ENCODE peak calls at places on chromosomes 12 and 14, in eight cellular contexts. One of them, this sample, is unnamed.
A peak's percentile ranks its signal among the peaks of the same experiment; 100 is the strongest.

GRCh38 chr14:59474172-59474571 is 9.0 kb upstream of the GPR135 start:
- DNase-seq in cardiac fibroblast: peak; percentile 65
- DNase-seq in psoas muscle: no peak
- DNase-seq in CD8-positive, alpha-beta T cell: no peak
- DNase-seq in choroid plexus epithelial cell: peak; percentile 85
- DNase-seq in dorsolateral prefrontal cortex: no peak
- DNase-seq in epithelial cell of esophagus: no peak
- DNase-seq in HFF-Myc: no peak
- DNase-seq in this sample: no peak

GRCh38 chr12:98745578-98746391 is 100.7 kb downstream of the APAF1 start:
- DNase-seq in psoas muscle: no peak
- DNase-seq in CD8-positive, alpha-beta T cell: no peak
- DNase-seq in epithelial cell of esophagus: peak; percentile 13
- DNase-seq in choroid plexus epithelial cell: peak; percentile 36
- DNase-seq in HFF-Myc: no peak
- DNase-seq in dorsolateral prefrontal cortex: no peak
- DNase-seq in cardiac fibroblast: peak; percentile 33
- DNase-seq in this sample: no peak

GRCh38 chr14:79613625-79614024 is 597.7 kb downstream of the DIO2 start:
- DNase-seq in HFF-Myc: no peak
- DNase-seq in choroid plexus epithelial cell: no peak
- DNase-seq in psoas muscle: no peak
- DNase-seq in cardiac fibroblast: no peak
- DNase-seq in epithelial cell of esophagus: no peak
- DNase-seq in dorsolateral prefrontal cortex: no peak
- DNase-seq in CD8-positive, alpha-beta T cell: no peak
- DNase-seq in this sample: no peak

GRCh38 chr14:32967421-32967820 is 28.7 kb downstream of the NPAS3 start:
- DNase-seq in CD8-positive, alpha-beta T cell: no peak
- DNase-seq in cardiac fibroblast: no peak
- DNase-seq in choroid plexus epithelial cell: no peak
- DNase-seq in psoas muscle: no peak
- DNase-seq in epithelial cell of esophagus: no peak
- DNase-seq in dorsolateral prefrontal cortex: no peak
- DNase-seq in HFF-Myc: no peak
- DNase-seq in this sample: no peak

GRCh38 chr12:32211769-32212156 is 105.1 kb downstream of the BICD1 start:
- DNase-seq in epithelial cell of esophagus: no peak
- DNase-seq in dorsolateral prefrontal cortex: no peak
- DNase-seq in CD8-positive, alpha-beta T cell: no peak
- DNase-seq in choroid plexus epithelial cell: no peak
- DNase-seq in psoas muscle: no peak
- DNase-seq in HFF-Myc: no peak
- DNase-seq in cardiac fibroblast: no peak
- DNase-seq in this sample: no peak

GRCh38 chr14:24013654-24014514 is 25.2 kb downstream of the DHRS4L2 start:
- DNase-seq in HFF-Myc: peak; percentile 47
- DNase-seq in CD8-positive, alpha-beta T cell: peak; percentile 29
- DNase-seq in psoas muscle: no peak
- DNase-seq in cardiac fibroblast: peak; percentile 77
- DNase-seq in choroid plexus epithelial cell: peak; percentile 83
- DNase-seq in dorsolateral prefrontal cortex: no peak
- DNase-seq in epithelial cell of esophagus: peak; percentile 78
- DNase-seq in this sample: peak; percentile 59

GRCh38 chr12:49893753-49894752 is 9.6 kb downstream of the FAIM2 start:
- DNase-seq in dorsolateral prefrontal cortex: no peak
- DNase-seq in cardiac fibroblast: peak; percentile 44
- DNase-seq in CD8-positive, alpha-beta T cell: no peak
- DNase-seq in HFF-Myc: no peak
- DNase-seq in psoas muscle: no peak
- DNase-seq in choroid plexus epithelial cell: peak; percentile 31
- DNase-seq in epithelial cell of esophagus: peak; percentile 84
- DNase-seq in this sample: no peak

GRCh38 chr12:107560194-107560905 is 125.2 kb upstream of the PWP1 start:
- DNase-seq in cardiac fibroblast: no peak
- DNase-seq in CD8-positive, alpha-beta T cell: no peak
- DNase-seq in epithelial cell of esophagus: peak; percentile 10
- DNase-seq in choroid plexus epithelial cell: no peak
- DNase-seq in HFF-Myc: no peak
- DNase-seq in dorsolateral prefrontal cortex: no peak
- DNase-seq in psoas muscle: no peak
- DNase-seq in this sample: no peak

GRCh38 chr14:32934891-32935633 is 3.6 kb upstream of the NPAS3 start:
- DNase-seq in CD8-positive, alpha-beta T cell: no peak
- DNase-seq in HFF-Myc: no peak
- DNase-seq in dorsolateral prefrontal cortex: no peak
- DNase-seq in cardiac fibroblast: no peak
- DNase-seq in psoas muscle: no peak
- DNase-seq in epithelial cell of esophagus: no peak
- DNase-seq in choroid plexus epithelial cell: peak; percentile 9
- DNase-seq in this sample: no peak

GRCh38 chr14:21026251-21026987 is 1.6 kb upstream of the NDRG2 start:
- DNase-seq in HFF-Myc: no peak
- DNase-seq in CD8-positive, alpha-beta T cell: no peak
- DNase-seq in epithelial cell of esophagus: no peak
- DNase-seq in dorsolateral prefrontal cortex: peak; percentile 81
- DNase-seq in psoas muscle: peak; percentile 31
- DNase-seq in choroid plexus epithelial cell: no peak
- DNase-seq in cardiac fibroblast: no peak
- DNase-seq in this sample: no peak

GRCh38 chr14:26448181-26448855 is 149.5 kb downstream of the NOVA1 start:
- DNase-seq in dorsolateral prefrontal cortex: no peak
- DNase-seq in CD8-positive, alpha-beta T cell: no peak
- DNase-seq in cardiac fibroblast: no peak
- DNase-seq in choroid plexus epithelial cell: no peak
- DNase-seq in epithelial cell of esophagus: no peak
- DNase-seq in psoas muscle: no peak
- DNase-seq in HFF-Myc: no peak
- DNase-seq in this sample: no peak

GRCh38 chr14:22487941-22488340 is 101.1 kb downstream of the DAD1 start:
- DNase-seq in cardiac fibroblast: no peak
- DNase-seq in dorsolateral prefrontal cortex: no peak
- DNase-seq in psoas muscle: no peak
- DNase-seq in choroid plexus epithelial cell: no peak
- DNase-seq in epithelial cell of esophagus: no peak
- DNase-seq in CD8-positive, alpha-beta T cell: no peak
- DNase-seq in HFF-Myc: no peak
- DNase-seq in this sample: no peak

GRCh38 chr14:87489196-87489819 is 503.7 kb downstream of the GALC start:
- DNase-seq in HFF-Myc: no peak
- DNase-seq in CD8-positive, alpha-beta T cell: no peak
- DNase-seq in psoas muscle: no peak
- DNase-seq in choroid plexus epithelial cell: no peak
- DNase-seq in cardiac fibroblast: no peak
- DNase-seq in epithelial cell of esophagus: no peak
- DNase-seq in dorsolateral prefrontal cortex: no peak
- DNase-seq in this sample: no peak

GRCh38 chr14:87492556-87492955 is 500.4 kb downstream of the GALC start:
- DNase-seq in epithelial cell of esophagus: no peak
- DNase-seq in CD8-positive, alpha-beta T cell: no peak
- DNase-seq in HFF-Myc: no peak
- DNase-seq in dorsolateral prefrontal cortex: no peak
- DNase-seq in psoas muscle: no peak
- DNase-seq in cardiac fibroblast: no peak
- DNase-seq in choroid plexus epithelial cell: no peak
- DNase-seq in this sample: no peak

GRCh38 chr14:87497301-87497700 is 495.7 kb downstream of the GALC start:
- DNase-seq in cardiac fibroblast: no peak
- DNase-seq in psoas muscle: no peak
- DNase-seq in HFF-Myc: no peak
- DNase-seq in epithelial cell of esophagus: no peak
- DNase-seq in choroid plexus epithelial cell: no peak
- DNase-seq in CD8-positive, alpha-beta T cell: no peak
- DNase-seq in dorsolateral prefrontal cortex: no peak
- DNase-seq in this sample: no peak

GRCh38 chr14:87494010-87494409 is 499.0 kb downstream of the GALC start:
- DNase-seq in CD8-positive, alpha-beta T cell: no peak
- DNase-seq in HFF-Myc: no peak
- DNase-seq in psoas muscle: no peak
- DNase-seq in choroid plexus epithelial cell: no peak
- DNase-seq in cardiac fibroblast: no peak
- DNase-seq in epithelial cell of esophagus: peak; percentile 34
- DNase-seq in dorsolateral prefrontal cortex: no peak
- DNase-seq in this sample: no peak

GRCh38 chr14:87491816-87492215 is 501.2 kb downstream of the GALC start:
- DNase-seq in HFF-Myc: no peak
- DNase-seq in epithelial cell of esophagus: peak; percentile 91
- DNase-seq in cardiac fibroblast: no peak
- DNase-seq in CD8-positive, alpha-beta T cell: no peak
- DNase-seq in choroid plexus epithelial cell: no peak
- DNase-seq in psoas muscle: no peak
- DNase-seq in dorsolateral prefrontal cortex: no peak
- DNase-seq in this sample: no peak
- H3K4me3 ChIP-seq in HFF-Myc: no peak overlapping the region
- H3K4me3 ChIP-seq in epithelial cell of esophagus: no peak overlapping the region
- H3K4me3 ChIP-seq in cardiac fibroblast: no peak overlapping the region
- H3K4me3 ChIP-seq in CD8-positive, alpha-beta T cell: no peak overlapping the region
- H3K4me3 ChIP-seq in choroid plexus epithelial cell: no peak overlapping the region
- H3K4me3 ChIP-seq in psoas muscle: no peak overlapping the region
- H3K4me3 ChIP-seq in dorsolateral prefrontal cortex: no peak overlapping the region
- H3K4me3 ChIP-seq in this sample: no peak overlapping the region

GRCh38 chr14:77181603-77182437 is at the start of gene TMEM63C:
- DNase-seq in HFF-Myc: no peak
- DNase-seq in choroid plexus epithelial cell: peak; percentile 28
- DNase-seq in cardiac fibroblast: peak; percentile 5
- DNase-seq in psoas muscle: no peak
- DNase-seq in CD8-positive, alpha-beta T cell: peak; percentile 29
- DNase-seq in dorsolateral prefrontal cortex: peak; percentile 73
- DNase-seq in epithelial cell of esophagus: peak; percentile 83
- DNase-seq in this sample: peak; percentile 16
- TF ChIP-seq CTCF in HFF-Myc: no peak
- TF ChIP-seq CTCF in choroid plexus epithelial cell: no peak
- TF ChIP-seq CTCF in cardiac fibroblast: no peak
- TF ChIP-seq CTCF in psoas muscle: no peak
- TF ChIP-seq CTCF in CD8-positive, alpha-beta T cell: no peak
- TF ChIP-seq CTCF in dorsolateral prefrontal cortex: no peak
- TF ChIP-seq CTCF in epithelial cell of esophagus: no peak
- TF ChIP-seq CTCF in this sample: no peak

GRCh38 chr14:95318399-95318834 is 1.3 kb downstream of the CLMN start:
- DNase-seq in CD8-positive, alpha-beta T cell: no peak
- DNase-seq in choroid plexus epithelial cell: no peak
- DNase-seq in cardiac fibroblast: no peak
- DNase-seq in epithelial cell of esophagus: no peak
- DNase-seq in HFF-Myc: no peak
- DNase-seq in dorsolateral prefrontal cortex: no peak
- DNase-seq in psoas muscle: no peak
- DNase-seq in this sample: no peak

GRCh38 chr14:95319312-95320075 is at the start of gene CLMN:
- DNase-seq in epithelial cell of esophagus: peak; percentile 49
- DNase-seq in CD8-positive, alpha-beta T cell: peak; percentile 4
- DNase-seq in dorsolateral prefrontal cortex: no peak
- DNase-seq in choroid plexus epithelial cell: peak; percentile 28
- DNase-seq in psoas muscle: peak; percentile 43
- DNase-seq in cardiac fibroblast: peak; percentile 25
- DNase-seq in HFF-Myc: no peak
- DNase-seq in this sample: no peak

GRCh38 chr14:95316826-95317225 is 2.9 kb downstream of the CLMN start:
- DNase-seq in epithelial cell of esophagus: no peak
- DNase-seq in choroid plexus epithelial cell: no peak
- DNase-seq in CD8-positive, alpha-beta T cell: no peak
- DNase-seq in cardiac fibroblast: no peak
- DNase-seq in dorsolateral prefrontal cortex: no peak
- DNase-seq in HFF-Myc: no peak
- DNase-seq in psoas muscle: no peak
- DNase-seq in this sample: no peak

GRCh38 chr14:95318870-95319311 is 817 bp downstream of the CLMN start:
- DNase-seq in epithelial cell of esophagus: no peak
- DNase-seq in choroid plexus epithelial cell: no peak
- DNase-seq in cardiac fibroblast: no peak
- DNase-seq in psoas muscle: no peak
- DNase-seq in CD8-positive, alpha-beta T cell: no peak
- DNase-seq in HFF-Myc: no peak
- DNase-seq in dorsolateral prefrontal cortex: no peak
- DNase-seq in this sample: no peak

DNA sequence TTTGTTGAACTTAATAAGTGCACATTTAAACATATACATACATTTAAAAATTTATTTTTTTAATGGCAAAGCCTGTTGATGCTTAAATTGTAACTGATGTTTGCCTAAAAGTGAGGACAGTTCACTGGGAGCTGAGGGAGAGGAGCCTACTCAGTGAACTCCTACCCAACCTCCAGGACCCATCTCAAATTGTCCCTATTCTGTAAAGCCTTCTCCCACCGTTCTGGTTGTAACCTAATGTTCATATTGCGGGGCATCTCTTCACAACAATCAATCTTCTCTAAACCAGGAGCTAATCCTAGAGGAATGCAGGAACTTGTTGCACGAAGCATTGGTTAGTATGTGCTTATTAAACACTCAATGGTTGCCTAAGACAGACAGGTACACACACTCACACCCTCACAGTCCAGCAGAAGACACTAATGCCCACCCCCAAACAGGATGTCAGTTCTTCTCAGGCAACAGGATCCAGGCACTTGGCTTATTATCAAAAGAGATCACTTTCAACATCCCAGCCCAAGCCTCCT is 1.8 kb downstream of the CLMN start:
- DNase-seq in choroid plexus epithelial cell: no peak
- DNase-seq in cardiac fibroblast: no peak
- DNase-seq in psoas muscle: no peak
- DNase-seq in dorsolateral prefrontal cortex: no peak
- DNase-seq in CD8-positive, alpha-beta T cell: no peak
- DNase-seq in HFF-Myc: no peak
- DNase-seq in epithelial cell of esophagus: no peak
- DNase-seq in this sample: no peak
- H3K4me3 ChIP-seq in choroid plexus epithelial cell: no peak overlapping the region
- H3K4me3 ChIP-seq in cardiac fibroblast: no peak overlapping the region
- H3K4me3 ChIP-seq in psoas muscle: peak overlapping the region; percentile 83
- H3K4me3 ChIP-seq in dorsolateral prefrontal cortex: peak overlapping the region; percentile 86
- H3K4me3 ChIP-seq in CD8-positive, alpha-beta T cell: no peak overlapping the region
- H3K4me3 ChIP-seq in HFF-Myc: no peak overlapping the region
- H3K4me3 ChIP-seq in epithelial cell of esophagus: no peak overlapping the region
- H3K4me3 ChIP-seq in this sample: no peak overlapping the region

GRCh38 chr14:81743605-81744004 is 210.0 kb upstream of the SEL1L start:
- DNase-seq in epithelial cell of esophagus: no peak
- DNase-seq in psoas muscle: no peak
- DNase-seq in dorsolateral prefrontal cortex: no peak
- DNase-seq in CD8-positive, alpha-beta T cell: no peak
- DNase-seq in cardiac fibroblast: no peak
- DNase-seq in HFF-Myc: no peak
- DNase-seq in choroid plexus epithelial cell: no peak
- DNase-seq in this sample: no peak

GRCh38 chr14:81738946-81739659 is 205.4 kb upstream of the SEL1L start:
- DNase-seq in choroid plexus epithelial cell: no peak
- DNase-seq in dorsolateral prefrontal cortex: no peak
- DNase-seq in epithelial cell of esophagus: no peak
- DNase-seq in cardiac fibroblast: no peak
- DNase-seq in psoas muscle: no peak
- DNase-seq in CD8-positive, alpha-beta T cell: no peak
- DNase-seq in HFF-Myc: no peak
- DNase-seq in this sample: no peak

DNA sequence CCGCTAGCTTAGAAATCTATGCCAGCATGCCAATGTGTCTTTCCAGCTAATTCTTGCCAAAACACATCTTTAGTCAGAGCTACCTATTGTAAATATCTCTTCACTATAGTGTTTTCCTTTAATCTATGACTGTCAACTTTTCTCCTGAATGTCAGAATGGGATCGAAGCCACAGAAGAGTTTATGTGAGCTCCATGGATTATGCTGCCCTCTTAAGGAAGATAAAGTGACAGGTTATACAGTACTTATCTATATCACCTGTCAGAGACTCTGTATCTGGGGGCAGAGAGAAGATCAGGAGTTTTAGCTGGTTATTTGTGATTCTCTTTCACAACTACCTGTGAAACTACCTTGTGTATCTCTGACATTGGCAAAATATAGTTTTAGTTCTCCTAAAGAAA is 204.3 kb upstream of the SEL1L start:
- DNase-seq in cardiac fibroblast: no peak
- DNase-seq in CD8-positive, alpha-beta T cell: no peak
- DNase-seq in choroid plexus epithelial cell: no peak
- DNase-seq in HFF-Myc: no peak
- DNase-seq in psoas muscle: no peak
- DNase-seq in dorsolateral prefrontal cortex: no peak
- DNase-seq in epithelial cell of esophagus: no peak
- DNase-seq in this sample: no peak
- TF ChIP-seq CTCF in cardiac fibroblast: no peak
- TF ChIP-seq CTCF in CD8-positive, alpha-beta T cell: no peak
- TF ChIP-seq CTCF in choroid plexus epithelial cell: no peak
- TF ChIP-seq CTCF in HFF-Myc: no peak
- TF ChIP-seq CTCF in psoas muscle: no peak
- TF ChIP-seq CTCF in dorsolateral prefrontal cortex: no peak
- TF ChIP-seq CTCF in epithelial cell of esophagus: no peak
- TF ChIP-seq CTCF in this sample: no peak